ENCODE peak calls at places on chromosomes 1 and 21, in eight cellular contexts. U, O, V, Q, S, R, J and K are unnamed samples. For H3K4me1, the result is how much of the 10 kb centered on the place peaks cover.

GRCh38 chr1:147337040-147337439 is 94.6 kb downstream of the CHD1L start:
- ATAC-seq in J (no peak), Q (no peak), O (no peak), R (no peak), V (no peak), S (no peak), U (no peak), K (no peak)

GRCh38 chr1:21149430-21149861 is 27.3 kb downstream of the EIF4G3 start:
- ATAC-seq in O (no peak), Q (no peak), S (peak), J (peak), U (peak), V (peak), R (peak), K (peak)

GRCh38 chr1:245880754-245881403 is 626.2 kb downstream of the SMYD3 start:
- ATAC-seq in R (no peak), U (peak), V (no peak), J (no peak), S (no peak), Q (no peak), O (no peak), K (no peak)

GRCh38 chr1:42164551-42165420 is at the start of gene GUCA2A:
- ATAC-seq in U (no peak), J (no peak), O (peak), R (peak), S (no peak), Q (no peak), V (no peak), K (no peak)

GRCh38 chr1:204294371-204294770 is 65.4 kb downstream of the PLEKHA6 start:
- ATAC-seq in J (peak), V (peak), U (peak), S (peak), Q (peak), R (peak), O (no peak), K (peak)

GRCh38 chr21:27802816-27803475 is 836.1 kb upstream of the ADAMTS5 start:
- ATAC-seq in O (no peak), S (no peak), U (no peak), V (peak), R (peak), Q (no peak), J (no peak), K (no peak)

GRCh38 chr1:23460519-23460918 is 23.5 kb downstream of the ASAP3 start:
- ATAC-seq in S (no peak), U (no peak), Q (no peak), R (no peak), V (no peak), J (no peak), O (no peak), K (no peak)

GRCh38 chr1:160879056-160879455 is 5.9 kb downstream of the ITLN1 start:
- ATAC-seq in Q (no peak), S (no peak), O (no peak), V (no peak), J (no peak), U (no peak), R (no peak), K (no peak)

GRCh38 chr1:225871374-225872074 is 10.7 kb downstream of the TMEM63A start:
- ATAC-seq in R (no peak), O (no peak), V (peak), Q (no peak), U (no peak), S (no peak), J (peak), K (no peak)

GRCh38 chr1:175499595-175500367 is 243.6 kb downstream of the TNR start:
- ATAC-seq in Q (no peak), J (no peak), O (no peak), R (no peak), U (no peak), S (no peak), V (no peak), K (no peak)

GRCh38 chr1:178768423-178768822 is 43.4 kb downstream of the RALGPS2 start:
- ATAC-seq in V (peak), U (no peak), Q (peak), S (no peak), O (peak), R (peak), J (no peak), K (no peak)

GRCh38 chr1:198948895-198949659 is 310.2 kb downstream of the PTPRC start:
- ATAC-seq in O (no peak), J (no peak), V (no peak), U (no peak), R (no peak), Q (no peak), S (no peak), K (no peak)

GRCh38 chr1:89607156-89607555 is 25.8 kb upstream of the LRRC8C start:
- ATAC-seq in S (no peak), V (no peak), Q (no peak), O (no peak), R (no peak), J (no peak), U (no peak), K (no peak)
- H3K4me1 ChIP-seq in S (half or more), V (under half), Q (under half), O (under half), R (under half), J (under half), U (under half), K (under half)

GRCh38 chr1:15152318-15153183 is 996 bp upstream of the TMEM51 start:
- ATAC-seq in V (peak), O (peak), S (peak), U (peak), R (peak), J (peak), Q (no peak), K (peak)

GRCh38 chr1:15154480-15155036 is 1.0 kb downstream of the TMEM51 start:
- ATAC-seq in R (no peak), O (peak), J (no peak), V (peak), Q (no peak), S (no peak), U (peak), K (no peak)

GRCh38 chr1:15153842-15154479 is 414 bp downstream of the TMEM51 start:
- ATAC-seq in R (peak), O (peak), V (peak), U (peak), Q (no peak), S (peak), J (peak), K (peak)

GRCh38 chr1:15151871-15152270 is 1.7 kb upstream of the TMEM51 start:
- ATAC-seq in Q (no peak), U (no peak), V (no peak), S (no peak), J (no peak), O (no peak), R (no peak), K (no peak)

GRCh38 chr1:15153184-15153841 is at the start of gene TMEM51:
- ATAC-seq in U (peak), O (peak), Q (no peak), J (peak), R (peak), S (peak), V (peak), K (peak)
- TF ChIP-seq POLR2A in U (no peak), O (no peak), Q (peak), J (no peak), R (peak), S (peak), V (peak), K (no peak)

GRCh38 chr1:152486400-152487006 is 24.1 kb upstream of the LCE5A start:
- ATAC-seq in J (peak), O (peak), S (no peak), Q (no peak), V (no peak), R (no peak), U (no peak), K (no peak)
- TF ChIP-seq CTCF in J (peak), O (peak), S (no peak), Q (no peak), V (peak), R (no peak), U (peak), K (no peak)

GRCh38 chr1:170071378-170071777 is 3.1 kb downstream of the KIFAP3 start:
- ATAC-seq in Q (no peak), V (no peak), U (no peak), O (no peak), S (no peak), R (no peak), J (no peak), K (no peak)

GRCh38 chr1:170068923-170069322 is 5.6 kb downstream of the KIFAP3 start:
- ATAC-seq in S (no peak), J (no peak), O (no peak), R (no peak), Q (no peak), U (no peak), V (no peak), K (no peak)

GRCh38 chr1:170063109-170063826 is 11.2 kb downstream of the KIFAP3 start:
- ATAC-seq in R (no peak), V (no peak), J (no peak), U (no peak), Q (no peak), O (no peak), S (no peak), K (no peak)

GRCh38 chr1:170067253-170067819 is 7.2 kb downstream of the KIFAP3 start:
- ATAC-seq in V (peak), U (no peak), S (peak), R (peak), J (no peak), O (no peak), Q (no peak), K (no peak)
- H3K4me1 ChIP-seq in V (under half), U (under half), S (under half), R (under half), J (under half), O (under half), Q (under half), K (under half)

GRCh38 chr21:46226920-46227599 is 1.5 kb downstream of the LSS start:
- ATAC-seq in V (peak), J (no peak), U (no peak), S (no peak), Q (no peak), O (peak), R (no peak), K (no peak)

GRCh38 chr21:46229923-46230260 is 1.3 kb upstream of the LSS start:
- ATAC-seq in V (no peak), R (no peak), S (no peak), J (no peak), O (no peak), U (no peak), Q (no peak), K (no peak)

GRCh38 chr21:46227811-46228344 is 696 bp downstream of the LSS start:
- ATAC-seq in U (no peak), O (no peak), S (no peak), V (peak), Q (peak), J (no peak), R (no peak), K (no peak)

GRCh38 chr21:46228345-46229051 is at the start of gene LSS:
- ATAC-seq in O (peak), J (peak), U (peak), S (peak), V (peak), Q (peak), R (peak), K (peak)

GRCh38 chr21:46229133-46229922 is 754 bp upstream of the LSS start:
- ATAC-seq in O (peak), Q (peak), R (peak), U (peak), V (peak), J (peak), S (peak), K (peak)
- TF ChIP-seq POLR2A in O (no peak), Q (no peak), R (no peak), U (no peak), V (no peak), J (peak), S (no peak), K (no peak)

DNA sequence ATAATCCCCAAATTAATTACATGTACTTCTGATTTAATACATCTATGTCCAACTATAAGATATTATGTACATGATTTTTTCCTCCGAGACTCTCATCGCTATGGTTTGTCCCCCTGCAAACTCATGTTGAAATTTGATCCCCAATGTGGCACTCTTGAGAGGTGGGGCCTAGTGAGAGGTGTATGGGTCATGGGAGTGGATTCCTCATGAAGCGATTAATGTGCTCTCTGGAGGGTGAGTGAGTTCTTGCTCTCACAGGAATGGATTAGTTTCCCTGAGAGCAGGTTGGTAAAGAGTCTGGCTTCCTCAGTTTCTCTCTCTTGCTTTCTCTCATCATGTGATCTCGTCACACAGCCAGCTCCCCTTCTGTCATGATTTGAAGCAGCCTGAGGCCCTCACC is 16.1 kb downstream of the HSF2BP start:
- ATAC-seq in O (no peak), R (no peak), S (no peak), J (no peak), Q (no peak), V (no peak), U (no peak), K (no peak)
- TF ChIP-seq CTCF in O (no peak), R (no peak), S (no peak), J (no peak), Q (no peak), V (no peak), U (no peak), K (no peak)

GRCh38 chr1:64892576-64893573 is 73.5 kb downstream of the JAK1 start:
- ATAC-seq in V (peak), S (no peak), Q (no peak), U (no peak), O (no peak), R (no peak), J (no peak), K (no peak)
- H3K4me1 ChIP-seq in V (under half), S (half or more), Q (half or more), U (under half), O (under half), R (half or more), J (half or more), K (under half)

DNA sequence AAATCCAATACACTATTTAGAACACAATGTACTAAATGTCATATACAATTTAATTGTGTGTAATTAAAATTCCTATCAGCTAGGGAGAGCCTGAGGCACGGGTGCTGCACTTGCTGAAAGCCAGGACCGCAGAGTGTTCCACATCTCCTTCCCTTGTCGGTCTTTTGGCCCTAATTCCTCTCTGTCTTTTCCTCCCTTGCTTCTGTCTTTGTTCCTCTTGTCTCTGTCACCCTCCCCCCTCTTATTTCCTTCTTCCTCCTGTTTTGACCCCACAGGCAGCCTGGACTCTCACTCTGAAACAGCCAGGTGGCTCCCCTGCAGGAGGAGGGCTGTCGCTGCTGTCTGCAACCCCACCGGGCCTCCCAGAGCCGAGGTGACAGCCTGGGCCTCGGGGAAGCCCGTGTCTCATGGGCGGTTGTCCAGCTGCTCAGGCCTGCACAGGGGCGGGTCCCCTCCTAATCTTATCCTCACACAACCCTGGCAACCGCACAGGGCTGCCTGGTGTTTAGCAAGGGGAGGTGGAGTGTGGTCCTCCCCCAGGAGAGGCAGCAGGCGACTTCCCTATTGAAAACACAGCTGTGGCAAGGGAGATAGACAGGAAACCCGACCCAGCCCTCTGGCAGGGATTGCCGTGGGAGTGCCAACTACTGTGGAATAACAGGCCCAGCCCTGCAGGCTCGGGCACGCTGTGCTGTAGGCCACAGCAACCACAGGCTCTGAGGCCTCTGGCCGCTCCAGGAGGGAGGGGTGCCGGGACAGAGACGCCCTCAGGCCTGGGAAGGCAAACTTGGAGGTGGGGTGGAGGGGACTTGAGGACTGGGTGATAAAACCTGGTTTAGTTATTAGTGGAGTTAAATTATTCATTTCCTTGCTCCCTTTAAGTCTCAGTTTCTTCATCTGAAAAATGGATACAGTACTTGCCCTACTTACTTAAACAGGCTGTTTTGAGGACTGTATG is 68.8 kb upstream of the WDR26 start:
- ATAC-seq in S (peak), J (peak), V (peak), O (peak), R (peak), Q (peak), U (peak), K (peak)
- TF ChIP-seq POLR2A in S (no peak), J (no peak), V (peak), O (no peak), R (peak), Q (peak), U (no peak), K (no peak)